ENCODE peak calls at places on chromosomes 11 and 22, in ten cellular contexts. R is chondrocyte; N is testis; A is fibroblast of pulmonary artery; G is thoracic aorta; F is body of pancreas; I is choroid plexus epithelial cell; B is brain microvascular endothelial cell; C is activated CD8-positive, alpha-beta T cell treated with anti-CD3 and anti-CD28 coated beads for 36 hours; E is neural crest cell. S is an unnamed sample.

GRCh38 chr11:76810151-76810853 is 27.1 kb downstream of the TSKU start:
- DNase-seq in R (no peak), N (peak), A (peak), G (no peak), F (peak), I (peak), B (peak), C (peak), E (peak), S (peak)

GRCh38 chr11:520428-521178 is 13.6 kb upstream of the RNH1 start:
- DNase-seq in R (no peak), N (no peak), A (no peak), G (no peak), F (no peak), I (no peak), B (no peak), C (peak), E (no peak), S (no peak)

GRCh38 chr11:503179-503981 is 3.7 kb downstream of the RNH1 start:
- DNase-seq in R (no peak), N (no peak), A (peak), G (no peak), F (peak), I (peak), B (no peak), C (peak), E (no peak), S (peak)

GRCh38 chr11:15157181-15157580 is 42.5 kb downstream of the INSC start:
- DNase-seq in R (no peak), N (no peak), A (peak), G (no peak), F (no peak), I (peak), B (peak), C (no peak), E (no peak), S (no peak)

GRCh38 chr22:24106385-24107381 is 74.6 kb upstream of the SUSD2 start:
- DNase-seq in R (no peak), N (no peak), A (no peak), G (no peak), F (no peak), I (peak), B (no peak), C (peak), E (no peak), S (peak)

GRCh38 chr11:36409152-36409713 is 100.8 kb downstream of the TRAF6 start:
- DNase-seq in R (no peak), N (no peak), A (peak), G (no peak), F (no peak), I (peak), B (peak), C (peak), E (no peak), S (no peak)

GRCh38 chr11:113476553-113476952 is 1.4 kb upstream of the DRD2 start:
- DNase-seq in R (no peak), N (no peak), A (no peak), G (no peak), F (no peak), I (no peak), B (no peak), C (no peak), E (no peak), S (no peak)

GRCh38 chr22:48757581-48757980 is 1070.1 kb downstream of the BRD1 start:
- DNase-seq in R (no peak), N (peak), A (no peak), G (no peak), F (no peak), I (no peak), B (no peak), C (no peak), E (no peak), S (no peak)

GRCh38 chr22:24473278-24473677 is 21.9 kb upstream of the UPB1 start:
- DNase-seq in R (no peak), N (no peak), A (no peak), G (no peak), F (no peak), I (no peak), B (no peak), C (no peak), E (no peak), S (no peak)

GRCh38 chr22:26367402-26368245 is 61.4 kb upstream of the ASPHD2 start:
- DNase-seq in R (no peak), N (peak), A (peak), G (no peak), F (peak), I (peak), B (peak), C (peak), E (peak), S (peak)

GRCh38 chr11:9790703-9791102 is 126.8 kb downstream of the SWAP70 start:
- DNase-seq in R (no peak), N (no peak), A (no peak), G (no peak), F (no peak), I (no peak), B (no peak), C (no peak), E (no peak), S (no peak)

GRCh38 chr11:133443361-133443760 is 88.9 kb downstream of the OPCML start:
- DNase-seq in R (no peak), N (no peak), A (no peak), G (no peak), F (no peak), I (no peak), B (no peak), C (no peak), E (no peak), S (no peak)

GRCh38 chr11:34105957-34106504 is 602 bp downstream of the NAT10 start:
- DNase-seq in R (no peak), N (no peak), A (peak), G (no peak), F (no peak), I (peak), B (peak), C (no peak), E (no peak), S (no peak)

GRCh38 chr22:19873960-19874306 is 19.3 kb upstream of the GNB1L start:
- DNase-seq in R (no peak), N (no peak), A (no peak), G (no peak), F (no peak), I (no peak), B (no peak), C (peak), E (no peak), S (no peak)

GRCh38 chr11:115716577-115717214 is 212.5 kb upstream of the CADM1 start:
- DNase-seq in R (no peak), N (peak), A (no peak), G (no peak), F (peak), I (no peak), B (no peak), C (no peak), E (peak), S (no peak)

GRCh38 chr22:50314455-50315288 is 7.2 kb upstream of the PLXNB2 start:
- DNase-seq in R (peak), N (no peak), A (no peak), G (no peak), F (no peak), I (no peak), B (no peak), C (peak), E (no peak), S (peak)

GRCh38 chr11:128603752-128604472 is 16.6 kb upstream of the ETS1 start:
- DNase-seq in R (no peak), N (no peak), A (peak), G (no peak), F (no peak), I (peak), B (no peak), C (no peak), E (no peak), S (peak)

GRCh38 chr22:32444068-32444467 is 20.2 kb downstream of the BPIFC start:
- DNase-seq in R (no peak), N (peak), A (peak), G (no peak), F (no peak), I (peak), B (no peak), C (peak), E (no peak), S (peak)
- TF ChIP-seq CTCF in R (peak), N (no peak), A (peak), G (no peak), F (no peak), I (peak), B (peak), C (peak), E (peak), S (no peak)

GRCh38 chr22:37931893-37932389 is 21.5 kb downstream of the C22orf23 start:
- DNase-seq in R (no peak), N (peak), A (no peak), G (no peak), F (no peak), I (no peak), B (no peak), C (no peak), E (no peak), S (no peak)

GRCh38 chr22:37932401-37932800 is 21.0 kb downstream of the C22orf23 start:
- DNase-seq in R (no peak), N (no peak), A (no peak), G (no peak), F (no peak), I (no peak), B (no peak), C (no peak), E (no peak), S (no peak)

GRCh38 chr22:37929390-37929789 is 23.3 kb downstream of the MICALL1 start:
- DNase-seq in R (no peak), N (no peak), A (no peak), G (no peak), F (peak), I (no peak), B (no peak), C (no peak), E (no peak), S (no peak)

GRCh38 chr22:37930952-37931440 is 22.4 kb downstream of the C22orf23 start:
- DNase-seq in R (no peak), N (no peak), A (no peak), G (no peak), F (peak), I (no peak), B (no peak), C (no peak), E (no peak), S (no peak)

DNA sequence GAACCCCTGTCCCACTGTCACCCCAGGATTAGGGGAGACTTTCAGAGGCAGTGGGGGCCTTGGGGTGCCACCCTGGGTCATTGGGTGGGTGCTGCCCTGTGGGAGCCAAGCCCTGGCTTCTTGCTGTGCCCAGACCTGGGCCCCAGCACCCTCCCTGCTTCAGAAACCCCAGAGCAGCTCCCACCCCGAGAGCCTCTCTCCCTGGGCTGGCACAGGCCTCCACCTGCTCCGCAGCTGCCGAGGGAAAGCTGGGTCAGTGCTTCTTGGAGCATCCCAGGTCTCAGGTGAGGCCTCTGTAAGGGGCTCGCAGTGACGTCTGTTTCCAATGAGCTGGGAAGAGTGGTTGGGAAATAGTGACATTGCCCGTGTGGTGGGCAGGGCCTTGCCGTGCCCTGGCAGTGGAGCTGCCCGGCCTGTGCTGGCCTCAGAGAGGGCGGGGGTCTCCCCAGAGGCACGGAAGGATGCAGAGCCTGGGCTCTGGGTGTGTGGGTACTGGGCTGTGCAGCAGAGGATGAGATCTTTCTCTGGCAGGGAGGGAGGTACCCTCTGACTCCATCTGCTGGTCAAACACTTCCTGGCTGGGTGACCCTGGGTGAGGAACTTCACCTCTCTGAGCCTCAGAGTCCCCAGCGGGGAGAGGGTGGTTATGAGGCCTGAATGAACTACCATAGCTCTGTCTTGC is 23.0 kb downstream of the C22orf23 start:
- DNase-seq in R (peak), N (peak), A (peak), G (no peak), F (peak), I (peak), B (no peak), C (peak), E (no peak), S (no peak)
- TF ChIP-seq CTCF in R (peak), N (peak), A (peak), G (no peak), F (peak), I (peak), B (peak), C (peak), E (peak), S (peak)

GRCh38 chr22:42820075-42820763 is 36.9 kb downstream of the ARFGAP3 start:
- DNase-seq in R (no peak), N (peak), A (peak), G (no peak), F (no peak), I (peak), B (peak), C (no peak), E (no peak), S (no peak)
- TF ChIP-seq CTCF in R (peak), N (no peak), A (peak), G (no peak), F (peak), I (peak), B (peak), C (no peak), E (peak), S (no peak)

GRCh38 chr11:64827451-64827839 is 17.0 kb downstream of the CDC42BPG start:
- DNase-seq in R (no peak), N (no peak), A (no peak), G (no peak), F (no peak), I (no peak), B (no peak), C (no peak), E (no peak), S (no peak)

GRCh38 chr11:64823568-64824119 is 13.3 kb upstream of the MEN1 start:
- DNase-seq in R (no peak), N (no peak), A (no peak), G (no peak), F (no peak), I (no peak), B (no peak), C (no peak), E (no peak), S (no peak)

GRCh38 chr11:64829536-64830251 is 14.8 kb downstream of the CDC42BPG start:
- DNase-seq in R (peak), N (peak), A (no peak), G (no peak), F (no peak), I (no peak), B (no peak), C (no peak), E (no peak), S (no peak)

GRCh38 chr11:64826578-64827450 is 16.5 kb upstream of the MEN1 start:
- DNase-seq in R (peak), N (peak), A (no peak), G (no peak), F (no peak), I (no peak), B (no peak), C (no peak), E (no peak), S (no peak)

DNA sequence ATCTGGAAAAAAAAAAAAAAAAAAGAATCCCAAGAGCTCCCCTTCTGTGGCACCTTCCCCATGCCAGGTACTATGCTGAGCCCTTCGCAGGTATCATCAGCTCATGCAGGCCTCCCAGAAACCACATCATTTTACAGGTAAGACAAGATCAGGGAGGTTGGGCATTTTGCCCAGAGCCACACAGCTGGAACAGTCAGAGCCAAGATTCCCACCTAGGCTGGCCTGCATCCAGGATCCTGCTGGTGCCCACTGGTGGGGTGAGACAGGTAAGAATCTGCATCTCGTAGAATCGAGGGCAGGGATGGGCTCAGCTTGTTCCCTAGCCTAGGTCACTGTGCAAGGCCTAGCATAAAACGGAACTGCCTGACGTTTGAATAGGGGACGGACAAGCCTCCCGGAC is 15.7 kb upstream of the MEN1 start:
- DNase-seq in R (no peak), N (no peak), A (no peak), G (no peak), F (no peak), I (no peak), B (no peak), C (no peak), E (no peak), S (no peak)
- TF ChIP-seq CTCF in R (no peak), N (no peak), A (no peak), G (no peak), F (no peak), I (no peak), B (no peak), C (no peak), E (no peak), S (no peak)

GRCh38 chr11:70226967-70227366 is 23.9 kb downstream of the FADD start:
- DNase-seq in R (no peak), N (no peak), A (no peak), G (no peak), F (no peak), I (peak), B (no peak), C (peak), E (no peak), S (no peak)
- TF ChIP-seq CTCF in R (peak), N (no peak), A (peak), G (no peak), F (no peak), I (peak), B (peak), C (no peak), E (peak), S (no peak)

DNA sequence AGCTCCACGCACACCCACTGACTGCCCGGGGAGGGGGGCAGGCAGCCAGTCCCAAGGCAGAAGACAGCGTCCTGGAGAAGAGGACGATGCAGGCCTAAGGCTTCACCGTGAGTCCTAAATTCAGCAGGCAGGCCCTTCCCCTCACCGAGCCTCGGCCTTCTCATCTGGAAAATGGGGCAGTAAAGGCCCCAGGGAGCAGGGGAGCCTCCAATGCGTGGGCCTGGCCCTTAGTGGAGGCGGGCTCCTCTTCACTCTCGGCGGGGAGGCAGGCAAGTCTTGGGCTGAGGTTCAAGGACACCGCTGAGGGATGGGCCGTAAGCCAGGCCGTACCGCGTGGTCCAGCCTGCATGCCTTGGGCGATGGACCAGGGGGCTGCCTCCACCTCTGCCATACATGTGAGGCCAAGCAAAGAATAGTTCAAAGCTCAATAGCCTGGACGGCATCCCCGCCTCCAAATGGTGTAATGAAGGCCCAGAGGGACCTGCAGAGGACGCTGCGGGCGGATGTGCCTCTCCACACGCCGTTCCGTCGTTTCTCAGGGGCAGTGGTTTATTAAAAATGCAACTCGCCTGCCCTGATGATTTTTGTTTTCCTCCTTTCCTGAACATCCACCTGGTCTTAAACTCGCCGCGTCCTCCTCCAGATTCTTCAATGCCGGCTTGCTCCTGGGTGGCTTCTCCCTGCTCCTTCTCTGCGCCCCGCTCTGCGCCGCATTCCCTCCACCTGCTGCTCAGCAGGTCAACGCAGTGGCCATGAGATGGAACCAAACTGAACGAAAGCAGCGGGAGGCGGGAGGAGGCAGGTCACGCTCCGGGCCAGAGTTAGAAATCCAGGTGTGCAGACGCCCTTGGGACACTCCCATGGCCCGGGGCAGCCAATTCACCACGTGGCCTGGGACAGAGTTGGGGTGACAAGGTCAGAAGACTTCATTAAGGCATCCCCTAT is 627.8 kb downstream of the TBC1D22A start:
- DNase-seq in R (peak), N (peak), A (no peak), G (no peak), F (no peak), I (no peak), B (no peak), C (no peak), E (no peak), S (no peak)
- TF ChIP-seq CTCF in R (no peak), N (no peak), A (no peak), G (no peak), F (no peak), I (no peak), B (no peak), C (no peak), E (no peak), S (no peak)

GRCh38 chr11:118628432-118628831 is 21.0 kb downstream of the PHLDB1 start:
- DNase-seq in R (no peak), N (no peak), A (no peak), G (no peak), F (no peak), I (no peak), B (no peak), C (no peak), E (no peak), S (no peak)

GRCh38 chr11:118628031-118628430 is 20.6 kb downstream of the PHLDB1 start:
- DNase-seq in R (no peak), N (no peak), A (no peak), G (no peak), F (no peak), I (no peak), B (no peak), C (no peak), E (no peak), S (no peak)

GRCh38 chr11:118625976-118626375 is 18.6 kb downstream of the PHLDB1 start:
- DNase-seq in R (peak), N (no peak), A (no peak), G (no peak), F (no peak), I (no peak), B (no peak), C (no peak), E (no peak), S (no peak)

GRCh38 chr11:118628861-118629549 is 21.6 kb downstream of the PHLDB1 start:
- DNase-seq in R (no peak), N (no peak), A (no peak), G (no peak), F (no peak), I (no peak), B (no peak), C (no peak), E (no peak), S (no peak)

DNA sequence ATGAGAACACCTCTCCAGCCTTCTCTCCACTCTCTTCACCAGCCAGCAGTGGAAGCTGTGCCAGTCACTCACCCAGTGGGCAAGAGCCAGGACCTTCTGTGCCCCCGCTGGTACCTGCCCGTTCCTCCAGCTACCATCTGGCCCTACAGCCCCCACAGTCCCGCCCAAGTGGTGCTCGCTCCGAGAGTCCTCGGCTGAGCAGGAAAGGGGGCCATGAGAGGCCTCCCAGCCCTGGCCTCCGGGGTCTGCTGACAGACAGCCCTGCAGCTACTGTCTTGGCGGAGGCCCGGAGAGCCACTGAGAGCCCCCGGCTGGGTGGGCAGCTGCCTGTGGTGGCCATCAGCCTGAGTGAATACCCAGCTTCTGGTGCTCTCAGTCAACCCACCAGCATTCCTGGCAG is 20.2 kb downstream of the PHLDB1 start:
- DNase-seq in R (no peak), N (no peak), A (no peak), G (no peak), F (no peak), I (no peak), B (no peak), C (no peak), E (no peak), S (no peak)
- TF ChIP-seq CTCF in R (no peak), N (no peak), A (no peak), G (no peak), F (no peak), I (no peak), B (no peak), C (no peak), E (no peak), S (no peak)

GRCh38 chr11:119061256-119061655 is 4.3 kb upstream of the HYOU1 start:
- DNase-seq in R (no peak), N (no peak), A (no peak), G (no peak), F (peak), I (no peak), B (no peak), C (no peak), E (no peak), S (no peak)

GRCh38 chr11:119055901-119056300 is 1.1 kb downstream of the HYOU1 start:
- DNase-seq in R (no peak), N (no peak), A (peak), G (no peak), F (no peak), I (peak), B (no peak), C (peak), E (no peak), S (no peak)

GRCh38 chr11:119056397-119056999 is 507 bp downstream of the HYOU1 start:
- DNase-seq in R (no peak), N (peak), A (no peak), G (no peak), F (peak), I (no peak), B (no peak), C (peak), E (peak), S (peak)

GRCh38 chr11:119054418-119054817 is 2.6 kb downstream of the HYOU1 start:
- DNase-seq in R (no peak), N (no peak), A (no peak), G (no peak), F (no peak), I (no peak), B (no peak), C (no peak), E (no peak), S (no peak)

GRCh38 chr11:119057000-119057769 is at the start of gene HYOU1:
- DNase-seq in R (peak), N (peak), A (peak), G (peak), F (peak), I (peak), B (peak), C (peak), E (peak), S (peak)
- TF ChIP-seq CTCF in R (peak), N (peak), A (peak), G (no peak), F (peak), I (peak), B (peak), C (no peak), E (peak), S (peak)

S was measured in GM10248.